ENCODE peak calls at places on chromosome 18, in seven cellular contexts. One of them, this sample, is unnamed.
A peak's percentile ranks its signal among the peaks of the same experiment; 100 is the strongest.

GRCh38 chr18:79568543-79569205 is 110.9 kb upstream of the CTDP1 start:
- DNase-seq in HCT116: no peak
- DNase-seq in HL-60: no peak
- DNase-seq in hepatocyte: no peak
- DNase-seq in AG09319: no peak
- DNase-seq in RWPE1: no peak
- DNase-seq in cardiac fibroblast: no peak
- DNase-seq in this sample: no peak

GRCh38 chr18:32714571-32715148 is 58.2 kb downstream of the KLHL14 start:
- DNase-seq in HCT116: peak; percentile 28
- DNase-seq in HL-60: peak; percentile 67
- DNase-seq in hepatocyte: peak; percentile 79
- DNase-seq in AG09319: peak; percentile 8
- DNase-seq in RWPE1: peak; percentile 24
- DNase-seq in cardiac fibroblast: peak; percentile 69
- DNase-seq in this sample: peak; percentile 36

GRCh38 chr18:58776084-58776483 is 88.6 kb upstream of the ZNF532 start:
- DNase-seq in HCT116: no peak
- DNase-seq in HL-60: no peak
- DNase-seq in hepatocyte: no peak
- DNase-seq in AG09319: no peak
- DNase-seq in RWPE1: no peak
- DNase-seq in cardiac fibroblast: peak; percentile 45
- DNase-seq in this sample: no peak

GRCh38 chr18:11323359-11323819 is 174.0 kb upstream of the PIEZO2 start:
- DNase-seq in HCT116: no peak
- DNase-seq in HL-60: no peak
- DNase-seq in hepatocyte: peak; percentile 68
- DNase-seq in AG09319: no peak
- DNase-seq in RWPE1: no peak
- DNase-seq in cardiac fibroblast: peak; percentile 73
- DNase-seq in this sample: peak; percentile 22

GRCh38 chr18:59055345-59056032 is 84.2 kb upstream of the SEC11C start:
- DNase-seq in HCT116: no peak
- DNase-seq in HL-60: no peak
- DNase-seq in hepatocyte: no peak
- DNase-seq in AG09319: no peak
- DNase-seq in RWPE1: no peak
- DNase-seq in cardiac fibroblast: peak; percentile 39
- DNase-seq in this sample: no peak

GRCh38 chr18:79397288-79397829 is 1.6 kb downstream of the NFATC1 start:
- DNase-seq in HCT116: no peak
- DNase-seq in HL-60: no peak
- DNase-seq in hepatocyte: no peak
- DNase-seq in AG09319: no peak
- DNase-seq in RWPE1: no peak
- DNase-seq in cardiac fibroblast: no peak
- DNase-seq in this sample: no peak

GRCh38 chr18:76445275-76445674 is 49.8 kb downstream of the ZNF516 start:
- DNase-seq in HCT116: no peak
- DNase-seq in HL-60: no peak
- DNase-seq in hepatocyte: no peak
- DNase-seq in AG09319: peak; percentile 53
- DNase-seq in RWPE1: peak; percentile 72
- DNase-seq in cardiac fibroblast: peak; percentile 84
- DNase-seq in this sample: peak; percentile 40

GRCh38 chr18:47969851-47970250 is 39.4 kb upstream of the SMAD2 start:
- DNase-seq in HCT116: no peak
- DNase-seq in HL-60: peak; percentile 61
- DNase-seq in hepatocyte: no peak
- DNase-seq in AG09319: no peak
- DNase-seq in RWPE1: no peak
- DNase-seq in cardiac fibroblast: peak; percentile 9
- DNase-seq in this sample: no peak

GRCh38 chr18:72544092-72544886 is at the start of gene CBLN2:
- DNase-seq in HCT116: no peak
- DNase-seq in HL-60: peak; percentile 63
- DNase-seq in hepatocyte: peak; percentile 85
- DNase-seq in AG09319: peak; percentile 8
- DNase-seq in RWPE1: peak; percentile 63
- DNase-seq in cardiac fibroblast: peak; percentile 67
- DNase-seq in this sample: no peak

GRCh38 chr18:23267447-23267776 is 132.1 kb downstream of the CABLES1 start:
- DNase-seq in HCT116: no peak
- DNase-seq in HL-60: no peak
- DNase-seq in hepatocyte: no peak
- DNase-seq in AG09319: no peak
- DNase-seq in RWPE1: no peak
- DNase-seq in cardiac fibroblast: no peak
- DNase-seq in this sample: no peak

GRCh38 chr18:63152096-63152495 is 167.5 kb downstream of the BCL2 start:
- DNase-seq in HCT116: no peak
- DNase-seq in HL-60: no peak
- DNase-seq in hepatocyte: no peak
- DNase-seq in AG09319: no peak
- DNase-seq in RWPE1: no peak
- DNase-seq in cardiac fibroblast: no peak
- DNase-seq in this sample: no peak

GRCh38 chr18:24023185-24023814 is 8.7 kb downstream of the TTC39C start:
- DNase-seq in HCT116: no peak
- DNase-seq in HL-60: no peak
- DNase-seq in hepatocyte: peak; percentile 19
- DNase-seq in AG09319: no peak
- DNase-seq in RWPE1: no peak
- DNase-seq in cardiac fibroblast: no peak
- DNase-seq in this sample: no peak

DNA sequence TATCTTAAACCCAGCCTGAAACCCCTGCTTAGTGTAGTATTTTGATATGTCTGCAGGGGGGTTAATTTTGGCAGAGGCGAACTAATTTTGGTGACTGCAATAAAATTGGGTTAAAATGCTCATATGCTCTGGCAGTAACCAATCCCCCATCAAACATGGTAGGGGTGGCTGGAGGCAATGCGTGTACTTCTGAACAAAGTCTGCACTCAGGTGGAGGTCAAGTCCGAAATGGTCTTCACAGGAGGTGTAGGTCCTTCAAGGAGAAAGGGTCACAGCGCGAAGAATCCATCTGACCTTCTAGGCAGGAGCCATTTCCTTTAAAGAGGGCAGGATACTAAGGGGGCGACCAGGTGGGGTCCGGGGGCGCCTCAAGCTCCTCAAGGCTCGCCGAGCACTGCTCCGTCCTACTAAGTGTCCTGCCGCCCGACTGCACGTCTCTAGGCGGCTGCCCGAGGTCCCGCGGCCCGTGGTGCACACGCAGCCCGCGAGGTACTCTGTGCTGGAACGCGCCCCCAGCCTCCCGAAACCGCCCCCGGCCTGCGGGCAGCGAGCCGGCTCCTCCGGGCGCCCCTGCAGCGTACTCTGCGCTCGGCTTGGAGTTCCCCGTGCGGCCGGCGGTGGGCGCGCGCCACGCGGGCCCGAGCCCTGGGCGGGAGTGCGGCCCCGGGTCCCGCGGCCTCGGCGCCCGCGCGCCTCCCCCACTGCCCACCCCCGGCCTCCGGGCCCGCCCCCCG is 1.7 kb upstream of the LDLRAD4 start:
- DNase-seq in HCT116: no peak
- DNase-seq in HL-60: no peak
- DNase-seq in hepatocyte: peak; percentile 77
- DNase-seq in AG09319: no peak
- DNase-seq in RWPE1: no peak
- DNase-seq in cardiac fibroblast: no peak
- DNase-seq in this sample: no peak
- TF ChIP-seq CTCF in HCT116: no peak
- TF ChIP-seq CTCF in HL-60: no peak
- TF ChIP-seq CTCF in hepatocyte: peak; percentile 28
- TF ChIP-seq CTCF in AG09319: no peak
- TF ChIP-seq CTCF in RWPE1: peak; percentile 67
- TF ChIP-seq CTCF in cardiac fibroblast: no peak
- TF ChIP-seq CTCF in this sample: no peak

DNA sequence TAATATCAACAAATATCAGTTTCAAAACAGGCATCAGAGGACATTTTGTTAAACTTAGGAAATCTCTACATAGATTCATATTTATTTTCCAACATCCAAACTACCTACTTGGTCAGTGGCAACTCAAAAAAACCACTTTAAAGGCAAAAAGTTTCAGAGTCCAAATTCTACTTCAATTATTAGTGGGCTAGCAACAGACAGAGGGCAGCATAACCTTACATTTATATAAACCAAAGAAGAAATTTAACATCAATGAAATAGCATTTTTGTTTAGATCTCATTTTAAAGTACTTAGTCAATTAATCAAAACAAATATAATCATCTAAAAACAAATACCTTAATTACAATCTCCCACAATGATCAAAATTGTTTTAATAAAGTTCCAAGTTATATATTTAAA is 33.3 kb downstream of the RTTN start:
- DNase-seq in HCT116: no peak
- DNase-seq in HL-60: no peak
- DNase-seq in hepatocyte: no peak
- DNase-seq in AG09319: no peak
- DNase-seq in RWPE1: peak; percentile 4
- DNase-seq in cardiac fibroblast: peak; percentile 49
- DNase-seq in this sample: no peak
- TF ChIP-seq CTCF in HCT116: peak; percentile 63
- TF ChIP-seq CTCF in HL-60: no peak
- TF ChIP-seq CTCF in hepatocyte: peak; percentile 53
- TF ChIP-seq CTCF in AG09319: peak; percentile 46
- TF ChIP-seq CTCF in RWPE1: peak; percentile 18
- TF ChIP-seq CTCF in cardiac fibroblast: peak; percentile 38
- TF ChIP-seq CTCF in this sample: peak; percentile 57

GRCh38 chr18:75314117-75314516 is 103.5 kb downstream of the TSHZ1 start:
- DNase-seq in HCT116: no peak
- DNase-seq in HL-60: no peak
- DNase-seq in hepatocyte: no peak
- DNase-seq in AG09319: no peak
- DNase-seq in RWPE1: no peak
- DNase-seq in cardiac fibroblast: no peak
- DNase-seq in this sample: no peak
- TF ChIP-seq CTCF in HCT116: peak; percentile 12
- TF ChIP-seq CTCF in HL-60: no peak
- TF ChIP-seq CTCF in hepatocyte: no peak
- TF ChIP-seq CTCF in AG09319: no peak
- TF ChIP-seq CTCF in RWPE1: no peak
- TF ChIP-seq CTCF in cardiac fibroblast: no peak
- TF ChIP-seq CTCF in this sample: peak; percentile 54

DNA sequence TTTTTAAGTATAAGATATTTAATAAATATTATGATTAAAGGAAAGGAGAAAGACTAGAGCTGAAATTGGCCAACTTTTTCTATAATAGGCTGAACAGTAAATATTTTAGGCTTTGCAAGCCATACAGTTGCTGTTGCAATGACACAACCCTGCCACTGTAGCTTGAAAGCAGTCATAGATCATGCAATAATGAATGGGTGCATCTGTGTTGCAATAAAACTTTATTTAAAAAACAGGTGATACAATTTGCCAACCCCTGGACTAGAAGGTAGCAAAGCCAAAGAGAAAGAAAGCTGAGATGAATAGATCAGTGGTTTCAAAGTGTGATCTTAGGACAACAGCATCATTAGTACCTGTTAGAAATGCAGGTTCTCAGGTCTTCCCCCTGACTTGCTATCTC is 219.1 kb downstream of the SETBP1 start:
- DNase-seq in HCT116: no peak
- DNase-seq in HL-60: no peak
- DNase-seq in hepatocyte: no peak
- DNase-seq in AG09319: no peak
- DNase-seq in RWPE1: no peak
- DNase-seq in cardiac fibroblast: no peak
- DNase-seq in this sample: no peak
- TF ChIP-seq CTCF in HCT116: no peak
- TF ChIP-seq CTCF in HL-60: no peak
- TF ChIP-seq CTCF in hepatocyte: no peak
- TF ChIP-seq CTCF in AG09319: no peak
- TF ChIP-seq CTCF in RWPE1: no peak
- TF ChIP-seq CTCF in cardiac fibroblast: peak; percentile 16
- TF ChIP-seq CTCF in this sample: peak; percentile 29

GRCh38 chr18:49862656-49863385 is 49.5 kb upstream of the ACAA2 start:
- DNase-seq in HCT116: no peak
- DNase-seq in HL-60: no peak
- DNase-seq in hepatocyte: no peak
- DNase-seq in AG09319: no peak
- DNase-seq in RWPE1: no peak
- DNase-seq in cardiac fibroblast: no peak
- DNase-seq in this sample: no peak

GRCh38 chr18:49859006-49859359 is 45.6 kb upstream of the ACAA2 start:
- DNase-seq in HCT116: no peak
- DNase-seq in HL-60: no peak
- DNase-seq in hepatocyte: no peak
- DNase-seq in AG09319: no peak
- DNase-seq in RWPE1: no peak
- DNase-seq in cardiac fibroblast: no peak
- DNase-seq in this sample: no peak

GRCh38 chr18:49863769-49864615 is 50.7 kb upstream of the ACAA2 start:
- DNase-seq in HCT116: no peak
- DNase-seq in HL-60: no peak
- DNase-seq in hepatocyte: no peak
- DNase-seq in AG09319: no peak
- DNase-seq in RWPE1: no peak
- DNase-seq in cardiac fibroblast: no peak
- DNase-seq in this sample: no peak

GRCh38 chr18:49859725-49860124 is 46.4 kb upstream of the ACAA2 start:
- DNase-seq in HCT116: no peak
- DNase-seq in HL-60: no peak
- DNase-seq in hepatocyte: peak; percentile 20
- DNase-seq in AG09319: no peak
- DNase-seq in RWPE1: no peak
- DNase-seq in cardiac fibroblast: no peak
- DNase-seq in this sample: no peak

GRCh38 chr18:49861659-49862058 is 48.3 kb upstream of the ACAA2 start:
- DNase-seq in HCT116: no peak
- DNase-seq in HL-60: no peak
- DNase-seq in hepatocyte: no peak
- DNase-seq in AG09319: no peak
- DNase-seq in RWPE1: no peak
- DNase-seq in cardiac fibroblast: peak; percentile 20
- DNase-seq in this sample: no peak
- TF ChIP-seq CTCF in HCT116: peak; percentile 54
- TF ChIP-seq CTCF in HL-60: peak; percentile 65
- TF ChIP-seq CTCF in hepatocyte: peak; percentile 50
- TF ChIP-seq CTCF in AG09319: peak; percentile 39
- TF ChIP-seq CTCF in RWPE1: peak; percentile 51
- TF ChIP-seq CTCF in cardiac fibroblast: peak; percentile 27
- TF ChIP-seq CTCF in this sample: peak; percentile 47